ENCODE peak calls at places on chromosome 2, in six cellular contexts. J is GM12891; L is activated CD4-positive, alpha-beta T cell treated with anti-CD3 and anti-CD28 coated beads for 24 hours; C is A549; D is posterior vena cava; B is fibroblast of lung. K is an unnamed sample.

GRCh38 chr2:197113221-197113831 is 186.8 kb upstream of the PGAP1 start:
- DNase-seq in J (peak; percentile 14), L (no peak), C (peak; percentile 26), D (no peak), B (peak; percentile 66), K (peak; percentile 58)

GRCh38 chr2:10030311-10030736 is 13.0 kb upstream of the KLF11 start:
- DNase-seq in J (no peak), L (no peak), C (no peak), D (no peak), B (no peak), K (no peak)

GRCh38 chr2:47654790-47655562 is 128.0 kb upstream of the MSH6 start:
- DNase-seq in J (peak; percentile 55), L (no peak), C (no peak), D (no peak), B (no peak), K (no peak)

GRCh38 chr2:149561309-149561926 is 26.2 kb downstream of the MMADHC start:
- DNase-seq in J (no peak), L (no peak), C (peak; percentile 19), D (no peak), B (peak; percentile 47), K (peak; percentile 74)

GRCh38 chr2:176680916-176681315 is 411.7 kb downstream of the MTX2 start:
- DNase-seq in J (no peak), L (no peak), C (no peak), D (no peak), B (peak; percentile 65), K (no peak)

GRCh38 chr2:50719837-50720694 is 311.9 kb downstream of the NRXN1 start:
- DNase-seq in J (no peak), L (no peak), C (no peak), D (no peak), B (no peak), K (no peak)

GRCh38 chr2:172743143-172743542 is 7.5 kb downstream of the RAPGEF4 start:
- DNase-seq in J (no peak), L (no peak), C (no peak), D (no peak), B (no peak), K (no peak)

GRCh38 chr2:102504833-102505232 is 31.8 kb downstream of the SLC9A4 start:
- DNase-seq in J (no peak), L (no peak), C (no peak), D (no peak), B (no peak), K (no peak)

GRCh38 chr2:16617282-16618266 is 48.1 kb downstream of the CYRIA start:
- DNase-seq in J (no peak), L (no peak), C (peak; percentile 23), D (no peak), B (peak; percentile 58), K (peak; percentile 20)

GRCh38 chr2:162462911-162463310 is 119.0 kb downstream of the GCA start:
- DNase-seq in J (no peak), L (no peak), C (no peak), D (no peak), B (no peak), K (no peak)

GRCh38 chr2:1781291-1782080 is 37.2 kb upstream of the PXDN start:
- DNase-seq in J (no peak), L (no peak), C (no peak), D (peak; percentile 71), B (no peak), K (no peak)

GRCh38 chr2:25078171-25079049 is 36.5 kb downstream of the EFR3B start:
- DNase-seq in J (no peak), L (no peak), C (peak; percentile 92), D (no peak), B (peak; percentile 28), K (peak; percentile 30)

GRCh38 chr2:195871326-195871725 is 197.3 kb downstream of the DNAH7 start:
- DNase-seq in J (no peak), L (no peak), C (no peak), D (no peak), B (peak; percentile 14), K (no peak)

GRCh38 chr2:4763009-4763408 is 929.2 kb upstream of the SOX11 start:
- DNase-seq in J (no peak), L (no peak), C (peak; percentile 33), D (no peak), B (peak; percentile 33), K (peak; percentile 33)

GRCh38 chr2:143001521-143001920 is 124.1 kb downstream of the KYNU start:
- DNase-seq in J (no peak), L (no peak), C (no peak), D (no peak), B (peak; percentile 23), K (no peak)

GRCh38 chr2:44060990-44061389 is 65.2 kb upstream of the LRPPRC start:
- DNase-seq in J (no peak), L (no peak), C (no peak), D (no peak), B (no peak), K (no peak)

GRCh38 chr2:237391140-237391539 is 22.8 kb downstream of the COL6A3 start:
- DNase-seq in J (no peak), L (no peak), C (no peak), D (no peak), B (no peak), K (no peak)

GRCh38 chr2:65589667-65590066 is 157.3 kb upstream of the SPRED2 start:
- DNase-seq in J (no peak), L (no peak), C (no peak), D (no peak), B (no peak), K (no peak)

GRCh38 chr2:223563462-223563861 is 38.7 kb downstream of the SCG2 start:
- DNase-seq in J (no peak), L (no peak), C (peak; percentile 88), D (no peak), B (peak; percentile 85), K (peak; percentile 83)